ENCODE peak calls at places on chromosomes 12 and 14, in nine cellular contexts. B is non-pigmented ciliary epithelial cell, U is AG10803, J is T-helper 1 cell, G is foreskin fibroblast, L is neural progenitor cell, Q is sigmoid colon, X is NCI-H748 treated with DMSO at 0.1 percent for 48 hours, W is activated T-helper 1 cell treated with Interleukin-2 at 50 U/mL for 16 hours. Y is an unnamed sample.

GRCh38 chr14:57480044-57480443 is 13.6 kb downstream of the CCDC198 start:
- DNase-seq in X (no peak), J (no peak), Q (no peak), W (no peak), L (no peak), U (peak), B (peak), G (peak), Y (no peak)

GRCh38 chr12:111276189-111276588 is 92.7 kb downstream of the PHETA1 start:
- DNase-seq in B (no peak), W (no peak), G (peak), L (no peak), U (no peak), Q (no peak), X (no peak), J (no peak), Y (no peak)

GRCh38 chr12:59636945-59637656 is 41.3 kb downstream of the SLC16A7 start:
- DNase-seq in L (peak), J (no peak), X (no peak), W (no peak), U (no peak), Q (no peak), G (no peak), B (no peak), Y (no peak)

GRCh38 chr14:50766338-50766886 is 64.5 kb downstream of the NIN start:
- DNase-seq in X (no peak), B (no peak), U (peak), Q (no peak), J (no peak), L (no peak), G (peak), W (no peak), Y (no peak)

GRCh38 chr14:21724115-21724973 is 50.7 kb upstream of the OR4E1 start:
- DNase-seq in G (no peak), X (no peak), W (no peak), U (no peak), L (no peak), J (no peak), Q (no peak), B (no peak), Y (no peak)

GRCh38 chr12:25433024-25433423 is 120.1 kb downstream of the LMNTD1 start:
- DNase-seq in X (no peak), Q (no peak), J (no peak), U (no peak), G (no peak), L (no peak), W (no peak), B (no peak), Y (no peak)

GRCh38 chr12:124636138-124636968 is 68.9 kb upstream of the NCOR2 start:
- DNase-seq in W (peak), X (no peak), G (peak), J (no peak), U (peak), Q (peak), L (no peak), B (no peak), Y (no peak)

GRCh38 chr14:59492419-59492818 is 8.1 kb downstream of the JKAMP start:
- DNase-seq in Q (no peak), G (no peak), U (no peak), B (no peak), J (no peak), X (no peak), L (no peak), W (no peak), Y (no peak)

GRCh38 chr14:103688441-103688840 is 26.8 kb downstream of the XRCC3 start:
- DNase-seq in B (no peak), U (no peak), Q (no peak), G (no peak), X (no peak), W (no peak), J (no peak), L (no peak), Y (no peak)

GRCh38 chr12:11832100-11832499 is 182.6 kb downstream of the ETV6 start:
- DNase-seq in B (no peak), W (no peak), J (no peak), L (no peak), X (no peak), Q (no peak), U (no peak), G (no peak), Y (no peak)

GRCh38 chr12:11745112-11745511 is 95.6 kb downstream of the ETV6 start:
- DNase-seq in W (no peak), U (no peak), B (no peak), J (no peak), Q (no peak), G (no peak), L (no peak), X (no peak), Y (no peak)

GRCh38 chr12:109695961-109696461 is 17.6 kb upstream of the FAM222A start:
- DNase-seq in J (no peak), L (peak), B (no peak), G (no peak), X (no peak), Q (no peak), U (no peak), W (no peak), Y (no peak)

GRCh38 chr12:120249875-120250795 is 15.4 kb downstream of the PXN start:
- DNase-seq in U (no peak), W (no peak), X (no peak), B (no peak), G (no peak), Q (peak), J (no peak), L (no peak), Y (no peak)

GRCh38 chr12:131101703-131102492 is 148.2 kb downstream of the ADGRD1 start:
- DNase-seq in J (no peak), L (no peak), G (no peak), X (no peak), U (no peak), Q (peak), W (no peak), B (no peak), Y (no peak)

GRCh38 chr14:32077081-32078029 is at the start of gene ARHGAP5:
- DNase-seq in Q (peak), G (no peak), U (no peak), B (no peak), W (peak), J (peak), L (peak), X (peak), Y (no peak)

GRCh38 chr12:59808317-59808910 is 212.6 kb downstream of the SLC16A7 start:
- DNase-seq in U (peak), B (peak), J (no peak), X (peak), Q (no peak), W (no peak), G (peak), L (peak), Y (peak)

GRCh38 chr14:76051717-76052459 is 66.3 kb downstream of the IFT43 start:
- DNase-seq in W (no peak), U (no peak), L (no peak), G (no peak), X (no peak), Q (no peak), B (no peak), J (no peak), Y (no peak)

GRCh38 chr14:105474478-105475268 is at the start of gene CRIP2:
- DNase-seq in U (peak), J (peak), Q (no peak), B (no peak), X (no peak), L (peak), W (peak), G (no peak), Y (no peak)

GRCh38 chr12:121465921-121466799 is 66.2 kb downstream of the RNF34 start:
- DNase-seq in J (no peak), B (no peak), L (peak), G (no peak), W (peak), X (no peak), U (peak), Q (no peak), Y (no peak)

GRCh38 chr14:104723651-104724406 is at the start of gene ADSS1:
- DNase-seq in B (no peak), W (peak), L (peak), X (peak), G (no peak), U (peak), J (peak), Q (no peak), Y (no peak)

GRCh38 chr12:30909721-30910350 is 16.7 kb upstream of the TSPAN11 start:
- DNase-seq in L (no peak), Q (no peak), G (no peak), X (no peak), W (no peak), J (no peak), B (no peak), U (no peak), Y (no peak)

Y was measured in cerebellar cortex.